ENCODE peak calls at places on chromosomes 4 and X, in seven cellular contexts. K is HFF-Myc, A is T follicular helper cell, L is foreskin keratinocyte, B is KG1, T is G401, E is T-helper 2 cell. C is an unnamed sample.

GRCh38 chrX:13283968-13284914 is 35.6 kb downstream of the ATXN3L start:
- DNase-seq in E (no peak), T (peak), K (peak), L (peak), A (no peak), B (no peak), C (peak)

GRCh38 chr4:102687373-102687981 is 73.3 kb downstream of the MANBA start:
- DNase-seq in T (no peak), A (no peak), L (peak), B (no peak), K (no peak), E (no peak), C (peak)

GRCh38 chr4:15238720-15239119 is 189.1 kb upstream of the C1QTNF7 start:
- DNase-seq in K (no peak), A (no peak), B (peak), E (peak), L (no peak), T (peak), C (peak)

GRCh38 chrX:48786825-48787538 is 592 bp downstream of the GATA1 start:
- DNase-seq in E (no peak), K (no peak), B (no peak), A (no peak), L (no peak), T (no peak), C (no peak)

GRCh38 chr4:113449407-113449974 is 312.0 kb downstream of the CAMK2D start:
- DNase-seq in E (no peak), L (no peak), K (no peak), A (no peak), T (no peak), B (no peak), C (no peak)

GRCh38 chr4:184939978-184940377 is 78.3 kb upstream of the HELT start:
- DNase-seq in T (no peak), B (no peak), E (no peak), L (no peak), K (no peak), A (no peak), C (no peak)

GRCh38 chrX:106917830-106918500 is 2.2 kb upstream of the CLDN2 start:
- DNase-seq in L (peak), E (peak), A (peak), K (peak), T (no peak), B (no peak), C (peak)

GRCh38 chrX:122868626-122869025 is 315.5 kb upstream of the GRIA3 start:
- DNase-seq in E (no peak), K (no peak), L (no peak), T (no peak), A (no peak), B (no peak), C (no peak)

GRCh38 chr4:40990202-40990898 is 224.0 kb downstream of the APBB2 start:
- DNase-seq in A (no peak), L (peak), K (peak), B (no peak), T (no peak), E (peak), C (peak)

GRCh38 chrX:37361596-37361995 is 12.4 kb downstream of the PRRG1 start:
- DNase-seq in A (no peak), L (peak), B (no peak), E (no peak), K (no peak), T (no peak), C (no peak)

GRCh38 chrX:118062048-118062789 is 54.4 kb downstream of the KLHL13 start:
- DNase-seq in B (no peak), E (no peak), T (no peak), A (no peak), K (no peak), L (no peak), C (no peak)

GRCh38 chr4:72911316-72911715 is 158.2 kb downstream of the COX18 start:
- DNase-seq in A (no peak), K (no peak), B (no peak), E (peak), T (no peak), L (no peak), C (no peak)

GRCh38 chr4:39642885-39643550 is 4.4 kb upstream of the SMIM14 start:
- DNase-seq in L (no peak), K (no peak), T (no peak), B (no peak), A (no peak), E (no peak), C (peak)

GRCh38 chr4:152255437-152255836 is 280.5 kb downstream of the FBXW7 start:
- DNase-seq in A (peak), K (no peak), T (no peak), E (peak), B (no peak), L (peak), C (no peak)

GRCh38 chr4:17482716-17483115 is 29.2 kb downstream of the QDPR start:
- DNase-seq in T (no peak), E (no peak), A (no peak), B (no peak), K (no peak), L (no peak), C (no peak)

GRCh38 chr4:19675172-19675811 is 576.4 kb upstream of the SLIT2 start:
- DNase-seq in L (no peak), B (no peak), E (no peak), A (no peak), K (no peak), T (no peak), C (no peak)

GRCh38 chrX:109818921-109819320 is 85.9 kb upstream of the ACSL4 start:
- DNase-seq in E (no peak), K (no peak), T (no peak), L (no peak), A (no peak), B (no peak), C (no peak)

GRCh38 chr4:39528056-39528465 is 822 bp upstream of the UGDH start:
- DNase-seq in K (no peak), T (peak), A (no peak), E (no peak), L (no peak), B (no peak), C (no peak)

GRCh38 chrX:154026136-154026806 is 6.6 kb upstream of the IRAK1 start:
- DNase-seq in L (no peak), K (no peak), B (no peak), T (peak), A (no peak), E (no peak), C (no peak)

GRCh38 chrX:76253432-76253831 is 80.6 kb downstream of the PBDC1 start:
- DNase-seq in A (peak), K (peak), T (peak), B (peak), E (peak), L (peak), C (peak)

GRCh38 chrX:1295550-1295949 is 26.9 kb downstream of the CSF2RA start:
- DNase-seq in B (no peak), K (no peak), L (no peak), T (no peak), E (no peak), A (no peak), C (no peak)

GRCh38 chr4:74045247-74045646 is 6.8 kb upstream of the CXCL3 start:
- DNase-seq in L (no peak), T (no peak), K (no peak), E (no peak), A (no peak), B (no peak), C (no peak)

GRCh38 chrX:111133389-111133788 is 37.4 kb downstream of the PAK3 start:
- DNase-seq in L (peak), A (no peak), E (no peak), K (no peak), T (no peak), B (no peak), C (peak)

GRCh38 chrX:54447461-54447860 is 7.3 kb downstream of the TSR2 start:
- DNase-seq in K (no peak), L (peak), E (peak), A (no peak), T (peak), B (no peak), C (no peak)

GRCh38 chrX:154450312-154450711 is 6.4 kb downstream of the FAM50A start:
- DNase-seq in A (no peak), E (no peak), L (no peak), B (no peak), T (no peak), K (no peak), C (no peak)

GRCh38 chrX:154116514-154116913 is 19.0 kb upstream of the MECP2 start:
- DNase-seq in A (no peak), T (no peak), L (no peak), K (no peak), E (no peak), B (no peak), C (no peak)

GRCh38 chr4:187550256-187550950 is 445.2 kb upstream of the ZFP42 start:
- DNase-seq in L (peak), A (no peak), K (no peak), E (no peak), T (no peak), B (no peak), C (peak)

GRCh38 chrX:20139966-20140365 is 1.7 kb downstream of the EIF1AX start:
- DNase-seq in B (no peak), E (no peak), T (no peak), L (peak), K (no peak), A (no peak), C (peak)

GRCh38 chrX:136268051-136269048 is 17.1 kb upstream of the MAP7D3 start:
- DNase-seq in B (peak), A (peak), K (no peak), T (peak), E (peak), L (no peak), C (no peak)

GRCh38 chr4:137545461-137545861 is 13.2 kb upstream of the PCDH18 start:
- DNase-seq in B (no peak), E (no peak), T (no peak), L (no peak), K (no peak), A (no peak), C (no peak)

GRCh38 chrX:56248492-56248891 is 16.3 kb downstream of the KLF8 start:
- DNase-seq in L (no peak), T (peak), E (peak), B (peak), K (peak), A (peak), C (no peak)

GRCh38 chr4:182175788-182176519 is 67.2 kb upstream of the TENM3 start:
- DNase-seq in E (no peak), T (no peak), L (no peak), B (no peak), K (no peak), A (no peak), C (no peak)

GRCh38 chrX:54181196-54181953 is 1.7 kb downstream of the FAM120C start:
- DNase-seq in B (no peak), A (no peak), T (peak), K (no peak), L (peak), E (peak), C (no peak)